ENCODE peak calls at places on chromosomes 13 and 19, in nine cellular contexts. E, S, D, K, O, X, R, Q and I are unnamed samples.

GRCh38 chr13:75855847-75856246 is 219.7 kb downstream of the LMO7 start:
- DNase-seq in D (no peak), R (no peak), O (no peak), K (no peak), Q (no peak), S (no peak), X (no peak), E (no peak), I (no peak)

GRCh38 chr19:29966594-29967249 is 24.7 kb downstream of the URI1 start:
- DNase-seq in K (no peak), D (peak; percentile 34), S (peak; percentile 48), E (no peak), Q (peak; percentile 18), R (no peak), X (no peak), O (no peak), I (peak; percentile 50)

GRCh38 chr13:33723772-33724435 is 94.0 kb upstream of the RFC3 start:
- DNase-seq in E (peak; percentile 99), S (peak; percentile 92), Q (peak; percentile 89), R (peak; percentile 14), K (peak; percentile 89), O (no peak), D (peak; percentile 91), X (peak; percentile 11), I (peak; percentile 72)

GRCh38 chr19:45935267-45935666 is 20.7 kb upstream of the NANOS2 start:
- DNase-seq in Q (no peak), S (no peak), E (no peak), K (no peak), R (no peak), X (no peak), O (no peak), D (no peak), I (no peak)

GRCh38 chr19:11659612-11660011 is 62.3 kb downstream of the ZNF627 start:
- DNase-seq in S (no peak), D (peak; percentile 14), Q (no peak), R (no peak), E (no peak), K (peak; percentile 5), O (no peak), X (no peak), I (no peak)

GRCh38 chr13:79735228-79735627 is 254.3 kb downstream of the NDFIP2 start:
- DNase-seq in X (no peak), O (no peak), Q (peak; percentile 83), D (no peak), S (no peak), E (no peak), R (no peak), K (no peak), I (no peak)

GRCh38 chr19:41995959-41996797 is 2.1 kb upstream of the ATP1A3 start:
- DNase-seq in X (no peak), R (no peak), S (no peak), E (peak; percentile 23), O (no peak), Q (no peak), K (peak; percentile 65), D (peak; percentile 42), I (no peak)

GRCh38 chr13:113275387-113275786 is 21.7 kb upstream of the LAMP1 start:
- DNase-seq in R (peak; percentile 52), Q (peak; percentile 55), X (no peak), O (no peak), S (no peak), K (peak; percentile 50), D (peak; percentile 40), E (no peak), I (peak; percentile 58)

GRCh38 chr13:77431449-77431848 is 104.1 kb upstream of the SCEL start:
- DNase-seq in R (no peak), S (no peak), Q (no peak), X (no peak), K (no peak), E (no peak), D (no peak), O (no peak), I (peak; percentile 2)

GRCh38 chr13:103184413-103184812 is 118.2 kb upstream of the SLC10A2 start:
- DNase-seq in D (no peak), E (no peak), Q (no peak), X (no peak), K (no peak), R (no peak), O (no peak), S (no peak), I (no peak)

GRCh38 chr13:112849500-112849899 is 119.5 kb upstream of the MCF2L start:
- DNase-seq in O (no peak), X (no peak), S (peak; percentile 14), Q (peak; percentile 8), D (peak; percentile 4), E (peak; percentile 97), K (peak; percentile 100), R (no peak), I (no peak)

GRCh38 chr13:107450931-107451330 is 764.4 kb downstream of the LIG4 start:
- DNase-seq in X (no peak), D (no peak), Q (peak; percentile 98), S (no peak), K (no peak), O (no peak), R (peak; percentile 91), E (no peak), I (no peak)

GRCh38 chr19:45450042-45450380 is 17.8 kb upstream of the FOSB start:
- DNase-seq in O (no peak), S (no peak), X (no peak), D (no peak), Q (no peak), E (no peak), K (no peak), R (no peak), I (no peak)

GRCh38 chr13:50531917-50532899 is 311.3 kb downstream of the DLEU7 start:
- DNase-seq in Q (peak; percentile 53), X (no peak), E (no peak), O (no peak), D (peak; percentile 31), S (peak; percentile 61), R (no peak), K (no peak), I (peak; percentile 5)